ENCODE peak calls at places on chromosomes 11 and 22, in nine cellular contexts. S is H1, C is PC-3, N is HCT116, R is neural progenitor cell, E is A549, G is GM23338, I is IMR-90, H is PC-9. B is an unnamed sample.
A peak's percentile ranks its signal among the peaks of the same experiment; 100 is the strongest.

GRCh38 chr11:105609832-105610781 is at the start of gene GRIA4:
- DNase-seq in S (no peak), C (no peak), N (no peak), R (peak; percentile 76), E (peak; percentile 1), G (peak; percentile 74), I (peak; percentile 74), H (no peak), B (no peak)

GRCh38 chr11:6557761-6558674 is 45.4 kb downstream of the RRP8 start:
- DNase-seq in S (no peak), C (no peak), N (no peak), R (no peak), E (no peak), G (no peak), I (no peak), H (no peak), B (no peak)

GRCh38 chr22:41862530-41863266 is 29.8 kb downstream of the SREBF2 start:
- DNase-seq in S (no peak), C (no peak), N (no peak), R (no peak), E (no peak), G (no peak), I (peak; percentile 25), H (peak; percentile 6), B (no peak)

GRCh38 chr11:70134490-70134889 is 56.4 kb downstream of the ANO1 start:
- DNase-seq in S (no peak), C (no peak), N (no peak), R (no peak), E (no peak), G (no peak), I (no peak), H (no peak), B (no peak)

GRCh38 chr11:133408936-133409335 is 123.4 kb downstream of the OPCML start:
- DNase-seq in S (no peak), C (no peak), N (no peak), R (no peak), E (no peak), G (no peak), I (no peak), H (no peak), B (no peak)

GRCh38 chr11:62273789-62274275 is 3.9 kb downstream of the SCGB2A2 start:
- DNase-seq in S (no peak), C (no peak), N (no peak), R (no peak), E (no peak), G (peak; percentile 27), I (no peak), H (no peak), B (no peak)

GRCh38 chr11:71913716-71914115 is 14.7 kb downstream of the XNDC1N start:
- DNase-seq in S (no peak), C (no peak), N (no peak), R (no peak), E (no peak), G (no peak), I (peak; percentile 72), H (no peak), B (no peak)

GRCh38 chr11:75105462-75105925 is 8.8 kb upstream of the OR2AT4 start:
- DNase-seq in S (peak; percentile 21), C (no peak), N (peak; percentile 39), R (peak; percentile 83), E (peak; percentile 54), G (peak; percentile 84), I (no peak), H (no peak), B (no peak)

GRCh38 chr11:91776660-91777059 is 448.0 kb upstream of the FAT3 start:
- DNase-seq in S (no peak), C (no peak), N (no peak), R (no peak), E (no peak), G (no peak), I (no peak), H (no peak), B (no peak)

GRCh38 chr11:131136476-131136875 is 220.2 kb upstream of the SNX19 start:
- DNase-seq in S (no peak), C (peak; percentile 19), N (no peak), R (no peak), E (no peak), G (no peak), I (peak; percentile 83), H (no peak), B (no peak)

GRCh38 chr22:27397036-27397947 is 404.3 kb downstream of the MN1 start:
- DNase-seq in S (no peak), C (no peak), N (no peak), R (no peak), E (peak; percentile 13), G (no peak), I (peak; percentile 15), H (no peak), B (no peak)

GRCh38 chr11:3206922-3207204 is 11.8 kb downstream of the MRGPRG start:
- DNase-seq in S (no peak), C (no peak), N (no peak), R (no peak), E (no peak), G (no peak), I (no peak), H (no peak), B (no peak)

GRCh38 chr11:60912851-60913550 is 957 bp upstream of the TMEM109 start:
- DNase-seq in S (no peak), C (no peak), N (no peak), R (peak; percentile 20), E (no peak), G (no peak), I (no peak), H (no peak), B (no peak)
- H3K27ac ChIP-seq in S (peak overlapping the region; percentile 57), C (no peak overlapping the region), N (peak overlapping the region; percentile 61), R (no peak overlapping the region), E (peak overlapping the region; percentile 94), G (peak overlapping the region; percentile 94), I (no peak overlapping the region), H (no peak overlapping the region), B (no peak overlapping the region)

DNA sequence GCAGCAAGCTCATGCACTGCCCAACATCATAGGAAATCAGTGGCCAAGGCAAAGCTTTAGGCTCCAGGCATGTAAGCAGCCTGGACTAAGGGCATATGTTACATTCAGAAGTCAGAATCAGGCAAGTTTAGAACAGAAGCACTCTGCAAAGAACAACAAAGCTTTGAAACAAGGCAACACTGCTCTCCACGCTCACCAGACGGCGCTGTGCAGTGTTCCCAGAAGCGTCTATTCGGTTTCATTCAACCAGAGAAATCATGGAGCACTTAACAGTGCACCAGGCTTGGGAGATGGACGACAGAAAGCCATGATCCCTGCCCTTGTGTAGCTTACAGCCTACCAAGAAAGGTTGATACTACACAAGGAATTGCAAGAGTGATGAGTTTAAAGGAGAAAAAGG is 555.8 kb downstream of the BUD13 start:
- DNase-seq in S (no peak), C (peak; percentile 57), N (peak; percentile 27), R (no peak), E (peak; percentile 48), G (peak; percentile 83), I (peak; percentile 45), H (peak; percentile 40), B (peak; percentile 58)
- H3K4me2 ChIP-seq in S (no peak overlapping the region), C (no peak overlapping the region), N (no peak overlapping the region), R (no peak overlapping the region), E (no peak overlapping the region), G (no peak overlapping the region), I (no peak overlapping the region), H (no peak overlapping the region), B (no peak overlapping the region)

GRCh38 chr22:35940166-35940565 is 88.5 kb downstream of the RBFOX2 start:
- DNase-seq in S (no peak), C (no peak), N (no peak), R (no peak), E (no peak), G (no peak), I (no peak), H (no peak), B (no peak)
- H3K27ac ChIP-seq in S (no peak overlapping the region), C (no peak overlapping the region), N (no peak overlapping the region), R (no peak overlapping the region), E (no peak overlapping the region), G (no peak overlapping the region), I (no peak overlapping the region), H (no peak overlapping the region), B (no peak overlapping the region)

DNA sequence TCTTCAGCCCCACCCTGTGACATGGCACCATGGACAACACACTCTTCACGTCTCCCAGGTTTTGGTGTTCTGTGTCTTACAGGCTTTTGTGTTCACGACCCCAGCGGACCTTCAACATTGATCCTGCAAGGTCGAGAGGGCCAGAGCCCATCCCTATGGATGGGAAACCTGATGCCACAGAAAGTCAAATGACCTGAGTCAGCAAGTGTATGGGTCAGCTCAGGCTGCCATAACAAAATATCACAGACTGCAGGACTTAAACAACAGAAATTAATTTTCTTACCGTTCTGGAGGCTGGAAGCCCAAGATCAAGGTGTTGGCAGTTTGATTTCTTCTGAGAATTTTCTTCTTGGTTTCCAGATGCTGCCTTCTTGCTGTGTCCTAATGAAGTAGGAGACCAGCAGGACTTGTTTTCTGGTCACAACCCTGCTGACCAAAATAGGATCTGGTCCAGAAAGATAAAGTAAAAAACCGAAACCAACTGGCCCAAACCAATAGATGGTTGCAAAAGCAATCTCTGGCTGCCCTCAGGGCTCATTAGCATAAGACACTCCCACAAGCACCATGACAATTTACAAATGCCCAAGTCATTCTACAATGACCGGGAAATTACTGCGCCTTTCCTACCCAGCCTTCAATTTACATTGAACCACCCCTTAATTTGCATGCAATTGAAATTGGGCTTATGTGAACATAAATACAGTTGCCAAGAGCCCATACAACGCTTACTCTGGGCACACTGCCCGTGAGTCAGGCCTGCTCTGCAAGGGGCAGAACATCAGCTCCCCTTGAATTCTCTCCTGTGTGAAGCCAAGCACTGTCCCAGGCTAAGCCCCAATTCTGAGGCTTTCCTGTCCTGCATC is 113.9 kb downstream of the RPS6KA4 start:
- DNase-seq in S (no peak), C (no peak), N (no peak), R (no peak), E (no peak), G (no peak), I (no peak), H (no peak), B (no peak)
- H3K4me2 ChIP-seq in S (no peak overlapping the region), C (no peak overlapping the region), N (no peak overlapping the region), R (no peak overlapping the region), E (no peak overlapping the region), G (no peak overlapping the region), I (no peak overlapping the region), H (no peak overlapping the region), B (no peak overlapping the region)

DNA sequence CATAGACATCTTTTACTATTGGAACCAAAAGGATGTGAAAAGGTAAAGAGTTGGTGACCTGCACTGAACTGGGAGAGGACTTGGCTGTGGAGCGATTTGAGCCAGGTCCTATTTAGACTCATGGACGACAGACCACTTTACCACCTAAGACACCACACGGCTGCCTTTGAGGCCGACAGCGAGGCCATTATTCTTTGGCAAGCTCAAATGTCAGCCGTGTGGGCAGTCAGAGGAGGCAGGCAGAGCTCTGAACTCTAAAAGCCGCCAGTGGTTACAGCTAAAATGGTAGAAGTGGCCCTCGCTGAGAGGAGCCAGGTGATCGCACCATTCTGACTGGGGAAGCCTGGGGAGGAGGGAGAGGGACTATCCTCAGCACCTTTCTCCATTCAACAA is 50.5 kb downstream of the SCUBE1 start:
- DNase-seq in S (no peak), C (no peak), N (no peak), R (no peak), E (no peak), G (no peak), I (no peak), H (no peak), B (no peak)
- H3K27ac ChIP-seq in S (no peak overlapping the region), C (no peak overlapping the region), N (no peak overlapping the region), R (no peak overlapping the region), E (no peak overlapping the region), G (no peak overlapping the region), I (no peak overlapping the region), H (no peak overlapping the region), B (no peak overlapping the region)

DNA sequence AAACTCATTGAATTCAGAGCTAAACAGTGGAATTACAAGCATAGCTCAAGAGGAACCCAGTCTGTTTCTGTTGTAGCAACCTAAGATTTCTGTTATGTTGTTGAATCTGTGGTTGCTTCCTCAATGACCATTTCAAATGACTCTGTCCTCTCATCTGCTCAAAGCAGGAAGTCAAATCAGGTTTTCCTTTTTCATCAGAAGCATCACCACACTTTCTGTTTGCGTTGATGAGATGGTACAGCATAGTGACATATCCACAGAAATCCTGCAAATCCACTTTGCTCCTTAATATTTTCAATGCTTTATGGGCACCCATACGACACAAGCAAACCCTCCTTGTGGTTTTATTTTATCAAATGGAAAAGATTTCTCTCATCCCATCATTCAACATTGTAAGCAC is 12.6 kb upstream of the UCP2 start:
- DNase-seq in S (no peak), C (no peak), N (no peak), R (no peak), E (no peak), G (no peak), I (peak; percentile 16), H (no peak), B (peak; percentile 82)
- H3K4me2 ChIP-seq in S (no peak overlapping the region), C (no peak overlapping the region), N (no peak overlapping the region), R (no peak overlapping the region), E (no peak overlapping the region), G (no peak overlapping the region), I (no peak overlapping the region), H (no peak overlapping the region), B (peak overlapping the region; percentile 18)